ENCODE peak calls at places on chromosomes 13 and 19, in four cellular contexts. M, Q, H and P are unnamed samples.

GRCh38 chr19:6768236-6768785 is 1.1 kb upstream of the SH2D3A start:
- DNase-seq in M (no peak), H (no peak), Q (no peak), P (no peak)

GRCh38 chr13:61029064-61029463 is 386.6 kb downstream of the PCDH20 start:
- DNase-seq in H (peak; percentile 7), Q (no peak), M (peak; percentile 55), P (no peak)

GRCh38 chr13:81990652-81991051 is 1649.7 kb upstream of the SPRY2 start:
- DNase-seq in H (no peak), Q (peak; percentile 17), M (peak; percentile 63), P (no peak)

GRCh38 chr19:49224856-49225255 is 67.3 kb downstream of the TRPM4 start:
- DNase-seq in Q (peak; percentile 74), M (peak; percentile 91), H (peak; percentile 88), P (peak; percentile 80)

GRCh38 chr19:51552996-51553725 is 17.9 kb upstream of the ZNF175 start:
- DNase-seq in M (peak; percentile 97), Q (peak; percentile 88), H (peak; percentile 84), P (no peak)

GRCh38 chr19:19540707-19541515 is 2.8 kb downstream of the CILP2 start:
- DNase-seq in M (peak; percentile 99), Q (peak; percentile 76), H (peak; percentile 93), P (no peak)

GRCh38 chr19:52115526-52116053 is 20.0 kb upstream of the ZNF841 start:
- DNase-seq in Q (no peak), M (no peak), H (no peak), P (no peak)

GRCh38 chr13:112063309-112063626 is 3.7 kb upstream of the SOX1 start:
- DNase-seq in H (no peak), Q (no peak), M (no peak), P (no peak)

GRCh38 chr13:44809152-44809551 is 180.1 kb downstream of the NUFIP1 start:
- DNase-seq in H (no peak), M (no peak), Q (no peak), P (no peak)

DNA sequence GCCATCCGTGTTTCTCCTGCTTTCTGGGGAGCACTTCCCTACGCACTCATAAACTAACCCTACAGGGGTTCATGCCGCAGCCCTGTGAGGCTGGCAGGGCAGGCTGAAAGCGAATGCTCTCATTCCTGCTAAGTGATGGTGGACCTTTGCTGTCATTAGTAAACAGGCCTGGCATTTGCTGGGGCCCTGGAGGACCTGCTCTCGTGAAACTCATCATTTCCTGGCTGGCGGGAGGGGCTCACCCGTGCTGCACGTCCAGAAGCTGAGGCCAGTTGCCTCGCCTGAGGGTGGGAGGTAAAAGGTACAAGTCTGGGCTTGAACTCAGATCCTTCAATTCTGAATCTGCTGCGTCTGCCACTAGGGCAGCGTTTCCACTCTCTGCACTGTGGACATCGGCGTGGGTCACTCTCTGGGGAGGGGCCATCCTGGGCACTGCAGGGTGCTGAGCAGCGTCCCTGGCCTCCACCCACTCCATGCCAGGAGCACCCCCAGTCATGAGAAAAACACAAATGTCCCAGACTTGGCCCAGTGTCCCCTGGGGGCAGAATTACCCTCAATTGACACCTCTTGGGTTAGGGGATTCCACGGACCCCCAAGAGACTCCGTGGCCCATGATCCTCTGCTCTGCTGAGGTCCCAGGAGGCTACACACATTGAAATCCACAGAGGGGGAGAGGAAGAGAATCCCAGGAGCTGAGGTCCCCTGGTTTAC is 7.0 kb downstream of the MOB3A start:
- DNase-seq in Q (no peak), M (no peak), H (peak; percentile 58), P (peak; percentile 89)
- H3F3A ChIP-seq in Q (no peaks in the 10 kb centered on the region), M (peaks cover 3% of the 10 kb centered on the region), H (no peaks in the 10 kb centered on the region), P (peaks cover 73% of the 10 kb centered on the region)

GRCh38 chr13:110560606-110561334 is 752 bp downstream of the RAB20 start:
- DNase-seq in H (peak; percentile 26), M (peak; percentile 69), Q (peak; percentile 72), P (peak; percentile 7)
- H3F3A ChIP-seq in H (no peaks in the 10 kb centered on the region), M (peaks cover 22% of the 10 kb centered on the region), Q (peaks cover 16% of the 10 kb centered on the region), P (peaks cover 17% of the 10 kb centered on the region)

GRCh38 chr13:75418186-75418843 is 63.7 kb downstream of the TBC1D4 start:
- DNase-seq in H (no peak), Q (no peak), M (no peak), P (no peak)
- H3F3A ChIP-seq in H (peaks cover 2% of the 10 kb centered on the region), Q (no peaks in the 10 kb centered on the region), M (no peaks in the 10 kb centered on the region), P (no peaks in the 10 kb centered on the region)

GRCh38 chr19:18090545-18091216 is 3.9 kb upstream of the IL12RB1 start:
- DNase-seq in H (no peak), M (no peak), Q (no peak), P (no peak)
- H3F3A ChIP-seq in H (no peaks in the 10 kb centered on the region), M (no peaks in the 10 kb centered on the region), Q (peaks cover 4% of the 10 kb centered on the region), P (peaks cover 3% of the 10 kb centered on the region)